ENCODE peak calls at places on chromosomes 4 and X, in six cellular contexts. G is Calu3; B is foreskin fibroblast; J is CD4-positive, alpha-beta T cell; W is upper lobe of right lung; Y is mucosa of descending colon. X is an unnamed sample.

GRCh38 chr4:121728798-121729226 is 32.0 kb upstream of the ANXA5 start:
- DNase-seq in G (no peak), B (peak), J (no peak), W (no peak), Y (no peak), X (no peak)

GRCh38 chr4:189235599-189235998 is 705.1 kb upstream of the FRG1 start:
- DNase-seq in G (no peak), B (no peak), J (no peak), W (no peak), Y (no peak), X (no peak)

GRCh38 chrX:111506826-111507225 is 4.6 kb upstream of the SERTM2 start:
- DNase-seq in G (no peak), B (no peak), J (no peak), W (no peak), Y (no peak), X (no peak)

GRCh38 chrX:72026341-72027023 is 105.2 kb downstream of the RTL5 start:
- DNase-seq in G (no peak), B (peak), J (no peak), W (no peak), Y (no peak), X (no peak)

GRCh38 chrX:73850124-73851013 is 287.4 kb downstream of the CHIC1 start:
- DNase-seq in G (peak), B (peak), J (no peak), W (no peak), Y (no peak), X (no peak)

GRCh38 chr4:71932941-71933340 is 98.9 kb upstream of the NPFFR2 start:
- DNase-seq in G (no peak), B (no peak), J (no peak), W (no peak), Y (no peak), X (no peak)

GRCh38 chr4:182955411-182955810 is 38.2 kb upstream of the DCTD start:
- DNase-seq in G (no peak), B (peak), J (no peak), W (no peak), Y (no peak), X (no peak)

GRCh38 chr4:2059034-2059725 is at the start of gene NAT8L:
- DNase-seq in G (no peak), B (peak), J (no peak), W (no peak), Y (no peak), X (no peak)

GRCh38 chr4:56757821-56758400 is 63.6 kb downstream of the SPINK2 start:
- DNase-seq in G (peak), B (peak), J (peak), W (peak), Y (peak), X (no peak)

GRCh38 chrX:48465336-48465933 is 4.6 kb downstream of the SLC38A5 start:
- DNase-seq in G (no peak), B (peak), J (no peak), W (no peak), Y (no peak), X (no peak)

GRCh38 chr4:188437535-188437934 is 298.3 kb downstream of the TRIML1 start:
- DNase-seq in G (no peak), B (no peak), J (no peak), W (no peak), Y (no peak), X (no peak)

GRCh38 chrX:136047969-136048368 is 62.7 kb downstream of the SLC9A6 start:
- DNase-seq in G (no peak), B (peak), J (no peak), W (no peak), Y (no peak), X (no peak)

GRCh38 chrX:49754238-49754857 is 58.6 kb upstream of the PAGE1 start:
- DNase-seq in G (peak), B (peak), J (peak), W (peak), Y (peak), X (no peak)

GRCh38 chr4:13920111-13920875 is 292.8 kb upstream of the BOD1L1 start:
- DNase-seq in G (no peak), B (peak), J (no peak), W (no peak), Y (no peak), X (no peak)

GRCh38 chr4:135371137-135371536 is 1169.5 kb upstream of the PABPC4L start:
- DNase-seq in G (no peak), B (no peak), J (no peak), W (no peak), Y (no peak), X (no peak)

GRCh38 chr4:48346594-48346993 is 5.3 kb downstream of the SLAIN2 start:
- DNase-seq in G (no peak), B (no peak), J (no peak), W (no peak), Y (no peak), X (no peak)

GRCh38 chr4:23225024-23225423 is 532.3 kb downstream of the GBA3 start:
- DNase-seq in G (no peak), B (peak), J (no peak), W (no peak), Y (no peak), X (no peak)

GRCh38 chrX:115260330-115260729 is 26.4 kb upstream of the LRCH2 start:
- DNase-seq in G (no peak), B (peak), J (no peak), W (no peak), Y (no peak), X (no peak)

GRCh38 chr4:98673978-98674377 is 15.6 kb upstream of the TSPAN5 start:
- DNase-seq in G (no peak), B (no peak), J (no peak), W (no peak), Y (no peak), X (no peak)

GRCh38 chr4:91611786-91612185 is 692.0 kb upstream of the GRID2 start:
- DNase-seq in G (no peak), B (no peak), J (no peak), W (no peak), Y (no peak), X (no peak)

GRCh38 chr4:70940134-70940533 is 38.0 kb downstream of the MOB1B start:
- DNase-seq in G (no peak), B (no peak), J (no peak), W (no peak), Y (no peak), X (no peak)

GRCh38 chr4:83125738-83126141 is 11.2 kb upstream of the PLAC8 start:
- DNase-seq in G (no peak), B (no peak), J (no peak), W (no peak), Y (peak), X (no peak)

GRCh38 chrX:443676-444210 is 57.0 kb upstream of the PPP2R3B start:
- DNase-seq in G (no peak), B (no peak), J (no peak), W (peak), Y (no peak), X (peak)

GRCh38 chrX:80806557-80806956 is 3.1 kb downstream of the BRWD3 start:
- DNase-seq in G (no peak), B (no peak), J (no peak), W (no peak), Y (no peak), X (no peak)

GRCh38 chrX:143642426-143642825 is 6.5 kb upstream of the SLITRK4 start:
- DNase-seq in G (no peak), B (no peak), J (no peak), W (no peak), Y (no peak), X (no peak)

GRCh38 chr4:108030332-108030731 is 40.6 kb downstream of the HADH start:
- DNase-seq in G (peak), B (peak), J (peak), W (no peak), Y (no peak), X (no peak)

GRCh38 chr4:89365375-89366170 is 58.0 kb upstream of the GPRIN3 start:
- DNase-seq in G (no peak), B (no peak), J (no peak), W (no peak), Y (no peak), X (no peak)

GRCh38 chr4:340011-340410 is 2.4 kb downstream of the ZNF141 start:
- DNase-seq in G (no peak), B (no peak), J (no peak), W (no peak), Y (no peak), X (no peak)
- TF ChIP-seq CTCF in G (no peak), B (no peak), J (no peak), W (no peak), Y (no peak), X (peak)

DNA sequence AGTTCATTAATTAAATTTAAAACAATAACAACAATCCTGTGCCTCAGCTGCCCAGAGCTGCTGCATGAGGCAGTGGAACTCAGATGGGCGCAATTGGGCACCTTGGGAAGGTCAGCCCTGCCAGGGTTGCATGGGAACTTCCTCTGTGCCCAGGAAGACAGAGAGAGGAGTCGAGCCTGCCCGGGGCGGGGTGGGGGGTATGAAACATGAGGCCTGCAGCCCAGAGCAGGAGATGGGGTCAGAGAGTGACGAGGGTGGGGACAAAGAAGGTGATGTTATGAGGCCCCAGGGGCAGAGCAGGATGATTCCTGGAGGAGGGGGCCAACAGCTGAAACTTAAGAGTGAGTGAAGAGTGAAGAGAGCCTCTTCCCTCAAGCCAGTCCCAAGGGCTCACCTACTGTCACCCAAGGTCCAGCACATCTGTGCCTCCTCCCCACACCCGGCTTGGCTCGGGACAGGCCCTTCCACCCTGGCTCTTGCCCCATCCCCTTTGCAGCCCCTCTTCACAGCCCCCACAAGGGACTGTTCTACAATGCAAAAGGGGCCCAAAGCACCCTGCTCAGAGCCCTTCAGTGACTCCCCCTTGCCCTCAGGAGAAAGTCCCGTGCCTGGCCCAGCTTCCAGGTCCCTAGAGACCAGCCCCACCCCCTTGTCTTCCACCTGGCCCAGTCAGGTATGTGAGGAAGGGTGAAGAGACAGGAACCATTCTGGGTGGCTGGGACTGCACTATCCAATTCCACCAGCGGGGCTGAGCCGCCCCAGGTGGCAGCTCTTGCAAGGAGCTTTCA is 31.4 kb downstream of the HMX1 start:
- DNase-seq in G (no peak), B (no peak), J (no peak), W (peak), Y (no peak), X (peak)
- TF ChIP-seq CTCF in G (no peak), B (no peak), J (no peak), W (no peak), Y (no peak), X (no peak)

DNA sequence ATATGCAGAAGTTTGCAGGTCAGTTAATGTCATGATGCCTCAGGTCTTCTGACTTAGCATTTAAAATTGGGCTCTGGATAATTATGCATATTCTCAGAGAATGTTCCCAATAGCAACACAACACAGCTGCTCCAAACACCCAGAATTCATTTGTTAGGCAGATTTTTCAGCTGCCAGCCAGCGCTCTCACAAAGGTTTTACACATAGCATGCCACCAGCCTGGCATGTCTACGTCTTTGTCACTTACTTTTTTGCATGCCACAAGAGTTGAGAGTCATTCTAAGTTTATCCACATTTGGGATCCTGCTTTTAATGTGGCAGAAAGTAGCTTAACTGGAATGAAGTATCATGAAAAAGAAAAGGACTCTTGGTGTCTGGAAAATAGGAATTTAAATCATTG is 84.9 kb downstream of the LIMCH1 start:
- DNase-seq in G (no peak), B (no peak), J (no peak), W (no peak), Y (no peak), X (no peak)
- TF ChIP-seq CTCF in G (no peak), B (no peak), J (no peak), W (no peak), Y (no peak), X (no peak)

DNA sequence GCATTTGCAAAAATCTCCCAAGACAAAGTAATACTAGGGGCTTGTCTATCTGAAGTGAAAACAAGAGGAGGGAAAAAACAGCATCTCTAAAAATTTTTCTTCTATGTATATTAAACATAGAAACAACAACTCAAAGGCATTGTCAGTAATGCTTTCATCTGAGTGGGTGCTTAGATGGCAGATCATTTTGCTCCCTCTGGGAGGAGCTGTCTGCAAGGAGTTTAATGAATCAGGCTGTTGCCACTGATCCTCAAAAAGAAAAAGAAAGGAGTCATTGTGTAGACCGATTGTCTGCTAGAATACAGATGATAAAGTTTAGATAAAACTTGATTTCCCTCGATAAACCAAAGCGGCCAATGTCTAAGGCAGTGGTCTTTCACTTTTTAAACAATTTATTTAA is 49.7 kb upstream of the KLHL8 start:
- DNase-seq in G (peak), B (peak), J (no peak), W (no peak), Y (no peak), X (no peak)
- TF ChIP-seq CTCF in G (no peak), B (peak), J (no peak), W (peak), Y (no peak), X (peak)

GRCh38 chr4:139556071-139556734 is at the start of gene SETD7:
- DNase-seq in G (peak), B (peak), J (peak), W (peak), Y (peak), X (peak)

GRCh38 chr4:139556735-139557505 is 901 bp upstream of the SETD7 start:
- DNase-seq in G (peak), B (peak), J (peak), W (peak), Y (peak), X (peak)

GRCh38 chr4:139559095-139559490 is 3.1 kb upstream of the SETD7 start:
- DNase-seq in G (no peak), B (no peak), J (no peak), W (no peak), Y (no peak), X (no peak)

GRCh38 chr4:139558235-139559094 is 2.4 kb upstream of the SETD7 start:
- DNase-seq in G (no peak), B (no peak), J (no peak), W (no peak), Y (no peak), X (no peak)

DNA sequence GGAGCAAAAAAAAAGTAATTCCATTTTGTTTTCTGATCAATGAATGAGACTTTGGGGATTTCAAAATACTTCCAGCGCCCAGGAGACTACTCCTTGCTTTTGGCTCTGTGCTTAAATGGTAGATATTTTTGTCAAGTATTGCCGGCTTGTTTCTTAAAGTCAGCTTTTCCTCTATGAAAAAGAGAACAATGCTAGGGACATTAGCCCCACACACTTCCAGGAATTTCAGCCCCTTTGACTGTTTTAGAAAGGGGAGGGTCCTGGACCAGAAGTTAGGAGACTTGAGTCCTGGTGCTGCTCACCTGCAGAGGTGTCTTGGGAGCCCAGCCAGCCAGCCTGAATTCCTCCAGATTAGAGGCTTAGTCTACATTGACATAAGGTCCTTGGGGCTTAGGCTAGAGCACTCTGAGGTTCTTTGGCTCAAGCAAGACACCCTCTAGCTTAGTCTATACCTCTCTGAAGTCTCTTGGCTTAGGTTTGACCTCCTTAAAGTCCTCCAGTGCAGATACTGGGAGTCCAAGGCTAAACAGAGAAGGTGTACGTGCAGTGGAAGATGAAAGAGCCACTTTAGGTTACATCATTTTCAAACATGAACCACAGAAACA is 1.6 kb upstream of the SETD7 start:
- DNase-seq in G (no peak), B (no peak), J (no peak), W (no peak), Y (no peak), X (no peak)
- TF ChIP-seq CTCF in G (no peak), B (no peak), J (no peak), W (no peak), Y (no peak), X (no peak)

X was measured in chondrocyte.